ENCODE peak calls at places on chromosomes 16 and 17, in nine cellular contexts. One of them, this sample, is unnamed.

GRCh38 chr17:44914148-44914547 is 1.2 kb downstream of the GFAP start:
- DNase-seq in CD8-positive, alpha-beta T cell: no peak
- DNase-seq in aorta: no peak
- DNase-seq in SJSA1: no peak
- DNase-seq in Peyer's patch: no peak
- DNase-seq in lung: no peak
- DNase-seq in ovary: no peak
- DNase-seq in A549: no peak
- DNase-seq in sigmoid colon: peak; percentile 50
- DNase-seq in this sample: no peak

GRCh38 chr16:61665512-61665911 is 370.7 kb downstream of the CDH8 start:
- DNase-seq in lung: no peak
- DNase-seq in CD8-positive, alpha-beta T cell: no peak
- DNase-seq in Peyer's patch: no peak
- DNase-seq in aorta: no peak
- DNase-seq in sigmoid colon: no peak
- DNase-seq in SJSA1: no peak
- DNase-seq in ovary: no peak
- DNase-seq in A549: no peak
- DNase-seq in this sample: no peak

GRCh38 chr17:32192379-32192778 is 50.1 kb downstream of the RHOT1 start:
- DNase-seq in SJSA1: no peak
- DNase-seq in lung: no peak
- DNase-seq in CD8-positive, alpha-beta T cell: no peak
- DNase-seq in sigmoid colon: no peak
- DNase-seq in A549: no peak
- DNase-seq in aorta: no peak
- DNase-seq in Peyer's patch: no peak
- DNase-seq in ovary: no peak
- DNase-seq in this sample: no peak

GRCh38 chr17:29250666-29251065 is 4.0 kb downstream of the CRYBA1 start:
- DNase-seq in sigmoid colon: no peak
- DNase-seq in lung: no peak
- DNase-seq in aorta: no peak
- DNase-seq in ovary: no peak
- DNase-seq in CD8-positive, alpha-beta T cell: no peak
- DNase-seq in Peyer's patch: no peak
- DNase-seq in A549: peak; percentile 24
- DNase-seq in SJSA1: no peak
- DNase-seq in this sample: no peak

GRCh38 chr16:22938647-22939046 is 124.7 kb downstream of the HS3ST2 start:
- DNase-seq in A549: no peak
- DNase-seq in ovary: no peak
- DNase-seq in aorta: no peak
- DNase-seq in sigmoid colon: no peak
- DNase-seq in Peyer's patch: no peak
- DNase-seq in CD8-positive, alpha-beta T cell: no peak
- DNase-seq in lung: no peak
- DNase-seq in SJSA1: no peak
- DNase-seq in this sample: no peak

GRCh38 chr17:80433916-80434666 is 19.1 kb downstream of the ENDOV start:
- DNase-seq in ovary: no peak
- DNase-seq in SJSA1: no peak
- DNase-seq in sigmoid colon: no peak
- DNase-seq in CD8-positive, alpha-beta T cell: no peak
- DNase-seq in aorta: no peak
- DNase-seq in Peyer's patch: no peak
- DNase-seq in A549: no peak
- DNase-seq in lung: no peak
- DNase-seq in this sample: no peak

GRCh38 chr17:81510798-81511549 is 1.6 kb downstream of the ACTG1 start:
- DNase-seq in Peyer's patch: peak; percentile 58
- DNase-seq in sigmoid colon: no peak
- DNase-seq in CD8-positive, alpha-beta T cell: peak; percentile 70
- DNase-seq in ovary: no peak
- DNase-seq in A549: peak; percentile 65
- DNase-seq in SJSA1: peak; percentile 71
- DNase-seq in aorta: peak; percentile 82
- DNase-seq in lung: no peak
- DNase-seq in this sample: no peak

GRCh38 chr17:18159551-18160120 is 24.0 kb upstream of the ALKBH5 start:
- DNase-seq in CD8-positive, alpha-beta T cell: no peak
- DNase-seq in aorta: no peak
- DNase-seq in ovary: no peak
- DNase-seq in SJSA1: no peak
- DNase-seq in A549: no peak
- DNase-seq in Peyer's patch: no peak
- DNase-seq in lung: no peak
- DNase-seq in sigmoid colon: no peak
- DNase-seq in this sample: no peak

GRCh38 chr17:81387235-81388060 is 7.8 kb upstream of the BAHCC1 start:
- DNase-seq in ovary: no peak
- DNase-seq in lung: peak; percentile 63
- DNase-seq in Peyer's patch: no peak
- DNase-seq in SJSA1: no peak
- DNase-seq in CD8-positive, alpha-beta T cell: no peak
- DNase-seq in sigmoid colon: peak; percentile 84
- DNase-seq in A549: no peak
- DNase-seq in aorta: peak; percentile 89
- DNase-seq in this sample: no peak

DNA sequence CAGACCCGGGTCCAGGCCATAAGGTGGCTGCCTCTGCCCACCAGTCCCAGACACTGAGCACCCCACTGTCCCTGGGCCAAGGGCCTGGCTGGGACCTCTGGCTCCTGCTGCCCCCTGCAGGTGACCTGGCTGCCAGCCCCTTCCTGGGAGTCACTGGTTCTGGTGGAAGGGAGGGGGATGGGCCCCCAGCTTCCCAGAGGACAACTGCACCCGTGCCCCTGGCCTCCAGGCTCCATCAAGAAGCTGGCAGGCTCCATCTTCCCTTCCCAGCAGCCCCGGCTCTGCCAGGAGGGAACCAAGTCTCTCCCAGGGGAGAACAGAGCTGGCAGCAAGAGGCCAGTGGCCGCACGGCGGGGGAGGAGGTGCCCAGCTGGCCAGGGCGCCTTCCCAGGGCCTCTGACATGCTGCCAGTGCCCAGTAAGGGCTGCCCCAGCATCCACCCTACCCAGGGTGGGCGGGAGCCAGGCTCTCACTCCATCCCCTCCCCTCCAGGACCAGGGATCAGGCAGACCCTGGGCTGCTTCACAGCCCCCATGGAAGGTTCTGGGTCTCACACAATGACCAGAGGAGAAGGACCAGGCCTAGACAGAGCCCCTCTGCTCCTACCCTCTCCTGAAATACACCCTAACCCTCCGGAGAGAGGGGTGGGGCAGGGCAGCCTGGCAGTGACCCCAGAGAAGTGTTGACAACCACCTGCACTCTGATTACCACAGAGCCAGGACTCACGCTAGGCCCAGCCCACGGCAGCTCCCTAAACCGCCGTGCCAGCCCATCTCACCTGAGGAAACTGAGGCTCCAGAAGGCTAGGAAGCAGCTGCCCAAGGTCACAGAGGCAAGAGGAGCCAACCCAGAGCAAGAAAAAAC is 3.6 kb downstream of the CLUH start:
- DNase-seq in CD8-positive, alpha-beta T cell: no peak
- DNase-seq in SJSA1: no peak
- DNase-seq in A549: peak; percentile 61
- DNase-seq in ovary: no peak
- DNase-seq in aorta: peak; percentile 91
- DNase-seq in Peyer's patch: no peak
- DNase-seq in sigmoid colon: peak; percentile 74
- DNase-seq in lung: no peak
- DNase-seq in this sample: no peak
- H3K4me3 ChIP-seq in CD8-positive, alpha-beta T cell: no peak overlapping the region
- H3K4me3 ChIP-seq in SJSA1: no peak overlapping the region
- H3K4me3 ChIP-seq in A549: no peak overlapping the region
- H3K4me3 ChIP-seq in ovary: no peak overlapping the region
- H3K4me3 ChIP-seq in aorta: no peak overlapping the region
- H3K4me3 ChIP-seq in Peyer's patch: peak overlapping the region; percentile 13
- H3K4me3 ChIP-seq in sigmoid colon: no peak overlapping the region
- H3K4me3 ChIP-seq in lung: no peak overlapping the region
- H3K4me3 ChIP-seq in this sample: no peak overlapping the region

DNA sequence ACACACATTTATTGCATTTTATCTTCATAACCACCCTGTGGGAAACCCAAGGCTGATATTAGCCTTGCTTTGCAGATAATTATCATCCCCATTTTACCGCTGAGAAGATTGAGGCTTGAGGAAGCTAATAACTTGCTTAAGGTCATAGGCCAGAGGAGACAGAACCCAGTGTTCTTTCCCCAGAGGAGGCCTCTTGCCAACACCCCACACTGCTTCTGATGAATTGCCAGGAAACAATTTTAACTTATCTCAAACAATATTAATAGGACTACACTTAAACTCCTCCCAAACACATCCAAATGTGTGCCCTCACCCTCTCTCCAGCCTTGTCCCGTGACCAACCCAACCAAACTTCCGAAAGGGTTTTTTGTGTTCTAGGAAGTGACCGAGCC is 2.1 kb upstream of the SPG7 start:
- DNase-seq in CD8-positive, alpha-beta T cell: no peak
- DNase-seq in aorta: no peak
- DNase-seq in lung: no peak
- DNase-seq in sigmoid colon: no peak
- DNase-seq in ovary: peak; percentile 43
- DNase-seq in Peyer's patch: no peak
- DNase-seq in A549: no peak
- DNase-seq in SJSA1: no peak
- DNase-seq in this sample: no peak
- H3K4me3 ChIP-seq in CD8-positive, alpha-beta T cell: peak overlapping the region; percentile 29
- H3K4me3 ChIP-seq in aorta: no peak overlapping the region
- H3K4me3 ChIP-seq in lung: no peak overlapping the region
- H3K4me3 ChIP-seq in sigmoid colon: no peak overlapping the region
- H3K4me3 ChIP-seq in ovary: no peak overlapping the region
- H3K4me3 ChIP-seq in Peyer's patch: peak overlapping the region; percentile 22
- H3K4me3 ChIP-seq in A549: peak overlapping the region; percentile 27
- H3K4me3 ChIP-seq in SJSA1: no peak overlapping the region
- H3K4me3 ChIP-seq in this sample: no peak overlapping the region

DNA sequence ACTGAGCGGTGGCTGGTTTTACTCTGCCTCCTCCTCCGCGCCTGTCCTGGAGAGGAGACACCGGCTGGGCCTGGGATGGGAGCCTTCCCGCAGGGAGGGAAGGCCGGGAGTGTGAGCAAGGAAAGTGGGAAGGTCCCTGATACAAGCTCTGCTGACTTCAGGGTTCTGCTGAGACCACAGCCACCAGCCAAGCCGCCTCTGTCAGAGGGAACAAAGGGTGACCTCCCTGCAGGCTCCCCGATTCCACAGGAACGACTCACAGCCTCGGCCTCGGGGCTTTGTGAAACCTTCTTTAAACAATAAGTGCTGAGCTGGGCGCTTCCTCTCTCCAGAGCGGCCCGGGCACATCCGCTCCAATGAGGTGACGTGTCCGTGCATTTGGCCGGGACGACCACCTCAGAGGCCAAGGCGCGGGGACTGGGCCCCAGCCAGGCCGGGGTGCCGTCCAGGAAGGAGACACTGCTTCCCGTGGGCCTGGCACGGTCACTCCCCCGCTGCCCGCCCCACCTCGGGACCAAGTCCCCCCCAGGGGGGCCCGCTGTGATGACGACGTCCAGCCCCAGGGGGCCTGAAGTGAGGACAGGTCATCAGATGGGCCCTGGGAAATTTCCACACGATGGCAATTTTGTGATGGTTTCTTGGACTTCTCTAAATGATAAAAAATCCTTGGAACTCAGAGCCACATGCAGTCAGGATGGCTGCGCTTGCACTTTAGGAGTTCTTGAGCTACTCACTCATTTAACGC is 11.8 kb upstream of the CIBAR2 start:
- DNase-seq in lung: peak; percentile 49
- DNase-seq in CD8-positive, alpha-beta T cell: peak; percentile 5
- DNase-seq in A549: peak; percentile 34
- DNase-seq in Peyer's patch: no peak
- DNase-seq in ovary: no peak
- DNase-seq in aorta: peak; percentile 95
- DNase-seq in SJSA1: peak; percentile 97
- DNase-seq in sigmoid colon: peak; percentile 86
- DNase-seq in this sample: no peak
- H3K4me3 ChIP-seq in lung: no peak overlapping the region
- H3K4me3 ChIP-seq in CD8-positive, alpha-beta T cell: no peak overlapping the region
- H3K4me3 ChIP-seq in A549: no peak overlapping the region
- H3K4me3 ChIP-seq in Peyer's patch: no peak overlapping the region
- H3K4me3 ChIP-seq in ovary: no peak overlapping the region
- H3K4me3 ChIP-seq in aorta: no peak overlapping the region
- H3K4me3 ChIP-seq in SJSA1: peak overlapping the region; percentile 18
- H3K4me3 ChIP-seq in sigmoid colon: no peak overlapping the region
- H3K4me3 ChIP-seq in this sample: no peak overlapping the region

GRCh38 chr17:73550561-73550960 is 93.7 kb downstream of the SDK2 start:
- DNase-seq in SJSA1: no peak
- DNase-seq in aorta: no peak
- DNase-seq in sigmoid colon: no peak
- DNase-seq in ovary: no peak
- DNase-seq in lung: no peak
- DNase-seq in CD8-positive, alpha-beta T cell: no peak
- DNase-seq in Peyer's patch: no peak
- DNase-seq in A549: no peak
- DNase-seq in this sample: no peak

GRCh38 chr17:73551756-73552155 is 92.5 kb downstream of the SDK2 start:
- DNase-seq in aorta: no peak
- DNase-seq in SJSA1: no peak
- DNase-seq in A549: no peak
- DNase-seq in sigmoid colon: no peak
- DNase-seq in ovary: no peak
- DNase-seq in lung: no peak
- DNase-seq in Peyer's patch: no peak
- DNase-seq in CD8-positive, alpha-beta T cell: no peak
- DNase-seq in this sample: no peak

GRCh38 chr17:73551144-73551543 is 93.1 kb downstream of the SDK2 start:
- DNase-seq in lung: no peak
- DNase-seq in SJSA1: no peak
- DNase-seq in A549: no peak
- DNase-seq in CD8-positive, alpha-beta T cell: no peak
- DNase-seq in aorta: no peak
- DNase-seq in ovary: no peak
- DNase-seq in sigmoid colon: no peak
- DNase-seq in Peyer's patch: no peak
- DNase-seq in this sample: no peak

GRCh38 chr17:73548620-73549311 is 95.5 kb downstream of the SDK2 start:
- DNase-seq in sigmoid colon: no peak
- DNase-seq in lung: no peak
- DNase-seq in SJSA1: no peak
- DNase-seq in Peyer's patch: no peak
- DNase-seq in A549: no peak
- DNase-seq in aorta: no peak
- DNase-seq in CD8-positive, alpha-beta T cell: no peak
- DNase-seq in ovary: no peak
- DNase-seq in this sample: no peak

DNA sequence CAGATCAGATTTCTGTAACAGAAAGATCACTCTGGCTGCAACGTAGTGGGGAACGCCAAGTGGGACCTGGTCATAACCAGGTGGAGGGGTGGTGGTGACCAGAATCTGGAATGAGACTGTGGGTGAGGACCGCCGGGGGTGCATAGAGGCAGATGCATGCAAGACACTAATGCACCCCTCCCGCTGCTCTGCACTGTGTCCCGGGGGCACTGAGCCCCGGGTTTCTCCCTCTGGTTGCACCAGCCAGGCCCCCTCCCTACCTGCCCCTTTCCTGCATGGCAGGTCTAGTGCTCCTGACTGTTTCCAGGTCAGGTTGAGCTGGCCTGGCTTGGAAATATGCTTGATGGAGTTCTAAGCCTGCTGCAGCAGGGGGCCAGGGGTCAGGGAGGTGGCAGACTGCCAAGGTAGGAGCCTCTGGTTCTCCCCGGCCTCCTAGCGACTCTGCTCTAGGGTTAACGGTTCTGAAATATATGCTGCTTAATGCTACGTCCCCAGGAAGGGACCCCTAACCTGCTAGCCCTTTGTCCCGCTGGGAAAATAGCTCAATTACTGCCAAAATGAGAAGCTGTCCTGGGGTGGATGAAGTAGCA is 94.3 kb downstream of the SDK2 start:
- DNase-seq in CD8-positive, alpha-beta T cell: no peak
- DNase-seq in Peyer's patch: no peak
- DNase-seq in ovary: no peak
- DNase-seq in A549: no peak
- DNase-seq in SJSA1: no peak
- DNase-seq in sigmoid colon: no peak
- DNase-seq in aorta: no peak
- DNase-seq in lung: no peak
- DNase-seq in this sample: no peak
- H3K4me3 ChIP-seq in CD8-positive, alpha-beta T cell: no peak overlapping the region
- H3K4me3 ChIP-seq in Peyer's patch: no peak overlapping the region
- H3K4me3 ChIP-seq in ovary: no peak overlapping the region
- H3K4me3 ChIP-seq in A549: no peak overlapping the region
- H3K4me3 ChIP-seq in SJSA1: no peak overlapping the region
- H3K4me3 ChIP-seq in sigmoid colon: no peak overlapping the region
- H3K4me3 ChIP-seq in aorta: no peak overlapping the region
- H3K4me3 ChIP-seq in lung: no peak overlapping the region
- H3K4me3 ChIP-seq in this sample: no peak overlapping the region